ENCODE peak calls at places on chromosomes 12 and 14, in six cellular contexts. C is RCC 7860; V is H4; S is lower leg skin; L is HFFc6; U is activated CD4-positive, alpha-beta T cell treated with anti-CD3 and anti-CD28 coated beads for 1 hour. T is an unnamed sample.

GRCh38 chr14:52789118-52789517 is 2.3 kb downstream of the GNPNAT1 start:
- DNase-seq in C (no peak), V (no peak), S (no peak), L (no peak), U (no peak), T (no peak)

GRCh38 chr14:100546051-100546443 is 41.2 kb downstream of the BEGAIN start:
- DNase-seq in C (no peak), V (no peak), S (no peak), L (no peak), U (no peak), T (no peak)

GRCh38 chr14:76687611-76688372 is 73.5 kb upstream of the VASH1 start:
- DNase-seq in C (no peak), V (no peak), S (no peak), L (no peak), U (no peak), T (no peak)

GRCh38 chr14:95227279-95227860 is 70.0 kb upstream of the DICER1 start:
- DNase-seq in C (no peak), V (no peak), S (no peak), L (no peak), U (no peak), T (no peak)

GRCh38 chr12:119615518-119616475 is 22.2 kb downstream of the TMEM233 start:
- DNase-seq in C (no peak), V (no peak), S (no peak), L (no peak), U (no peak), T (no peak)

GRCh38 chr14:91230363-91231035 is 14.0 kb downstream of the GPR68 start:
- DNase-seq in C (no peak), V (no peak), S (no peak), L (no peak), U (no peak), T (no peak)

GRCh38 chr12:68304626-68305025 is 27.5 kb downstream of the MDM1 start:
- DNase-seq in C (no peak), V (no peak), S (no peak), L (no peak), U (no peak), T (no peak)

GRCh38 chr12:114480309-114481199 is 74.6 kb upstream of the TBX5 start:
- DNase-seq in C (no peak), V (no peak), S (no peak), L (no peak), U (no peak), T (no peak)